ENCODE peak calls at places on chromosome 19, in eight cellular contexts. G is stomach, O is fibroblast of lung, I is heart left ventricle, V is endodermal cell, K is cardiac muscle cell, L is gastrocnemius medialis, X is upper lobe of right lung. W is an unnamed sample. For H3K4me1, the result is how much of the 10 kb centered on the place peaks cover.

GRCh38 chr19:54395685-54396084 is 19.6 kb upstream of the TTYH1 start:
- DNase-seq in X (no peak), K (no peak), I (no peak), L (no peak), G (no peak), O (no peak), V (no peak), W (no peak)

GRCh38 chr19:14160017-14160703 is 23.8 kb upstream of the ASF1B start:
- DNase-seq in X (no peak), O (no peak), V (no peak), K (no peak), I (no peak), G (no peak), L (no peak), W (no peak)

GRCh38 chr19:46860125-46860845 is 512 bp upstream of the ARHGAP35 start:
- DNase-seq in I (peak), O (peak), G (peak), V (peak), X (peak), L (peak), K (peak), W (peak)

GRCh38 chr19:30381366-30381765 is 9.2 kb downstream of the ZNF536 start:
- DNase-seq in K (no peak), G (peak), X (no peak), O (no peak), V (no peak), I (no peak), L (no peak), W (no peak)

GRCh38 chr19:45117167-45117594 is 24.2 kb downstream of the PPP1R37 start:
- DNase-seq in G (no peak), L (no peak), V (peak), K (peak), X (peak), I (no peak), O (no peak), W (no peak)

GRCh38 chr19:15508035-15508710 is at the start of gene CYP4F22:
- DNase-seq in V (peak), I (no peak), X (no peak), L (no peak), G (no peak), O (no peak), K (no peak), W (no peak)

GRCh38 chr19:43311706-43312105 is 41.8 kb upstream of the CD177 start:
- DNase-seq in X (no peak), V (no peak), L (no peak), O (no peak), I (no peak), K (no peak), G (no peak), W (no peak)

GRCh38 chr19:48726573-48726972 is 7.0 kb upstream of the MAMSTR start:
- DNase-seq in O (no peak), K (no peak), V (no peak), X (no peak), I (no peak), G (no peak), L (no peak), W (peak)

GRCh38 chr19:42246143-42246868 is 3.9 kb upstream of the GSK3A start:
- DNase-seq in X (peak), V (peak), G (peak), I (peak), K (peak), L (peak), O (peak), W (peak)

GRCh38 chr19:30739394-30739793 is 367.2 kb downstream of the ZNF536 start:
- DNase-seq in K (no peak), V (no peak), I (no peak), L (peak), G (no peak), O (no peak), X (no peak), W (no peak)

GRCh38 chr19:53991224-53992113 is at the start of gene CACNG6:
- DNase-seq in V (peak), X (no peak), K (peak), O (no peak), I (no peak), L (peak), G (peak), W (no peak)

GRCh38 chr19:36997843-36998235 is 80.4 kb upstream of the ZNF420 start:
- DNase-seq in K (no peak), X (no peak), I (no peak), G (no peak), V (no peak), L (no peak), O (no peak), W (no peak)

GRCh38 chr19:48249502-48250014 is 6.2 kb downstream of the CARD8 start:
- DNase-seq in G (peak), O (no peak), I (peak), V (no peak), L (peak), K (no peak), X (peak), W (no peak)

GRCh38 chr19:34224996-34225658 is 29.2 kb upstream of the GARRE1 start:
- DNase-seq in I (no peak), O (peak), X (no peak), K (no peak), L (no peak), V (peak), G (no peak), W (no peak)

GRCh38 chr19:23804676-23805075 is 46.0 kb upstream of the ZNF681 start:
- DNase-seq in V (no peak), K (no peak), G (no peak), L (no peak), I (no peak), X (no peak), O (no peak), W (no peak)

GRCh38 chr19:57280913-57281425 is 684 bp downstream of the ZNF460 start:
- DNase-seq in K (peak), O (peak), X (no peak), G (no peak), V (no peak), I (no peak), L (no peak), W (no peak)

GRCh38 chr19:10766681-10767201 is 48.9 kb downstream of the DNM2 start:
- DNase-seq in G (peak), K (no peak), V (no peak), O (peak), L (no peak), X (no peak), I (no peak), W (peak)

GRCh38 chr19:13978306-13978705 is 26.0 kb downstream of the DCAF15 start:
- DNase-seq in O (peak), I (peak), L (peak), K (peak), G (peak), X (peak), V (peak), W (peak)

GRCh38 chr19:30214651-30215051 is 157.5 kb upstream of the ZNF536 start:
- DNase-seq in X (no peak), K (no peak), O (no peak), L (no peak), G (no peak), V (peak), I (no peak), W (no peak)

GRCh38 chr19:27759896-27760295 is 1453.1 kb downstream of the UQCRFS1 start:
- DNase-seq in K (peak), X (no peak), I (no peak), O (no peak), G (no peak), V (no peak), L (no peak), W (no peak)

GRCh38 chr19:54104998-54105715 is 2.5 kb downstream of the NDUFA3 start:
- DNase-seq in O (no peak), X (no peak), G (no peak), L (no peak), K (no peak), V (no peak), I (no peak), W (no peak)

GRCh38 chr19:53511933-53512374 is 26.0 kb upstream of the ZNF331 start:
- DNase-seq in K (peak), L (peak), X (peak), V (peak), G (peak), I (no peak), O (peak), W (peak)

GRCh38 chr19:44032001-44032610 is 6.9 kb downstream of the ZNF222 start:
- DNase-seq in K (no peak), X (no peak), I (no peak), L (no peak), G (no peak), O (peak), V (no peak), W (no peak)

GRCh38 chr19:52685811-52686210 is 47.7 kb upstream of the ZNF83 start:
- DNase-seq in I (no peak), O (no peak), X (no peak), G (no peak), V (no peak), L (no peak), K (no peak), W (no peak)

GRCh38 chr19:50728084-50728737 is 5.0 kb downstream of the CLEC11A start:
- DNase-seq in L (peak), V (peak), G (peak), X (peak), O (peak), K (peak), I (peak), W (no peak)

GRCh38 chr19:57559008-57559403 is 657 bp downstream of the ZNF550 start:
- DNase-seq in G (no peak), K (peak), O (no peak), V (peak), L (no peak), I (no peak), X (no peak), W (peak)

GRCh38 chr19:46221981-46222610 is 7.4 kb upstream of the IGFL1 start:
- DNase-seq in K (peak), L (peak), G (peak), I (no peak), V (peak), O (peak), X (peak), W (peak)

GRCh38 chr19:53183146-53183545 is 10.0 kb downstream of the ZNF665 start:
- DNase-seq in O (peak), L (no peak), V (no peak), I (no peak), K (no peak), G (no peak), X (no peak), W (no peak)

GRCh38 chr19:10516671-10517286 is 468 bp downstream of the S1PR5 start:
- DNase-seq in X (no peak), K (no peak), O (no peak), G (no peak), L (no peak), V (no peak), I (no peak), W (no peak)

GRCh38 chr19:43594710-43595604 is 977 bp downstream of the IRGQ start:
- DNase-seq in X (peak), V (peak), G (peak), K (peak), L (no peak), O (peak), I (peak), W (peak)

DNA sequence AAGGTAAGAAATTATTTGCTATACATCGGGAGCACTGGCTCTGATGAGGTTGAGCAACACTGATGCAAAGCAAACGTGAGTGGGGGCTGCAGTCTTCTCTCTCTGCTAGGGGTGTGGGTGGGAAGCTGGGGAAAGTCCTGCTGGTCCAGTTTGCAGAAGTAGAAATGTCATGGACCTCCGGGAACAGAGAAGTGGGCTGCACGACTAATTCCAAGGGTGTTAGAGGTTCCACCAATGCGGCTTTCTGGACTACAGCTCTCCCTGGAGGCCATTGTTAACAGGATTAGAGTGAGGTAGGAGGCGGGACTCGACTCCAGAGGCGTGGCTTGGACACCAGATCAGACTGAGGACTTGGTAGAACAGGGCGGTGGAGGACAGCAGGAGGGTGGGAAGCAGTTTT is 5.7 kb upstream of the FBXO27 start:
- DNase-seq in I (no peak), G (peak), K (peak), O (peak), X (peak), L (no peak), V (peak), W (peak)
- TF ChIP-seq CTCF in I (no peak), G (no peak), K (peak), O (peak), X (peak), L (no peak), V (peak), W (no peak)

DNA sequence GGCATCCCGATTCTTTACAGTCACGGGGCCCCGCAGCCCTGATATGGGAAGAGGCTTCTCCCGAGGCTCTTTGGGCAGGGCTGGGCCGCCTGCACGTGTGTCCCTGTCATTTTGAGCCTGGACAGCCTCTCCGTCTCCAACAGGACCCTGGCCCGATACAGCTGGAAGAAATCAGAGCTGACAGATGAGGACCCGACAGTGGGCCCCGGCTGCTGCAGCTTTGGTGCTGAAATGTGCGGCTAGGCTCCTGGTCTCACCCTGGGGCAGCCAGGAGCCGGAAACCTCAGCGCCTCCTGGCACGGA is 3.2 kb downstream of the PIAS4 start:
- DNase-seq in G (no peak), I (no peak), X (no peak), V (no peak), O (no peak), L (no peak), K (peak), W (no peak)
- H3K4me1 ChIP-seq in G (half or more), I (half or more), X (under half), V (under half), O (under half), L (half or more), K (under half), W (half or more)

GRCh38 chr19:12244370-12244769 is 50.3 kb downstream of the ZNF44 start:
- DNase-seq in I (no peak), O (no peak), X (no peak), V (no peak), L (no peak), G (no peak), K (no peak), W (no peak)
- TF ChIP-seq CTCF in I (peak), O (no peak), X (peak), V (peak), L (no peak), G (no peak), K (no peak), W (no peak)

DNA sequence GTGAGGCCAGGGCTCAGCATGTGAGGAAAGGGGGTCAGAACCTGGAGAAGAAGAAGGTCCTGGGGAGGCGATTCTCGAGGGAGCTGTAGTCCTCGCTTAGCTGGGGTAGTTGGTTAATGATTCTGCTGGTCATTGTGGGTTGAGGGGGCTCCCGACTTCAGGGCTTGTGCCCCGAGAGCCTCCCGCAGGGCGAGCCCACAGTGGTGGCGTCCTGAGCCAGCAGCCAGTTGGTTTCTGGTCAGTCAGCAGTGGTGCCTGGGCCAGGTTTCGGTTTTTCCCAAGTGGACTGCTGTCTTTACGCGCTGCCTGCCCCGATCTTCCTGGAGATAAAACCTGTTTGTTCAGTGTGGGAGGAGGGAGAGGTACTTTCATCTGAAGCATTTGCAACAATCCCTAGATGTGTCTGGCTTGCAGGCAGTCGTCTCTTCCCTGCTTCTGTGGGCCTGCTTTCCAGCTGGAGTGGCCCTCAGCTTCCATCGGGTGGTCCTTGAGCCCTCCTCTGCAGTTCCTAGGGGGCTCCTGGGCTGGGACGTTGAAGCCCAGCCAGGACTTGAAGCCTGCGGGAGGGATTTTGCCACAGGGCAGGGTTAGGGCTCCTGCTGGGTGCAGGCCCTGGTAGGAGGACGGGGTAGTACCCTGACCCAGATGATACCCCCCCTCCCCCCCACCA is 3.2 kb downstream of the PTBP1 start:
- DNase-seq in G (peak), K (peak), V (peak), L (no peak), I (no peak), O (no peak), X (no peak), W (peak)
- H3K4me1 ChIP-seq in G (half or more), K (under half), V (under half), L (half or more), I (half or more), O (under half), X (half or more), W (under half)

DNA sequence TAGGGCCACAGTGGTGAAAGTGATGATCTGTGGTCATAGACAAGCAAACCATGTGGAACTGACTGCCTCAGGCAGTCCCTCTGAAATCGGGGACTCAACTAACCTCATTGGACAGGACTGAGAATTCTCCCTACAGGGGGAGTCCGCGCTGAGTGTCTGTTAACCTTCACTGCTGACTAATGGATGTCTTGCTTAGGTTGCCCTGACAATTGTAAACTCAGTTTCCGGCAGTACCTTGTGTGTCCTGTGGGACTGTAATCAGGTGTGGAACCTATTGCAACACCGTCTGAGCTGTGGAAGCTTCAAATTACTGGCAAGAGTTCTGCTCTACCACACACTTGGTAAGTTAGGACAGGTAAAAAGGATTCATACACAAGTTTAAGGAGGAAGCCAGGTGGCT is 21.8 kb downstream of the ZNF77 start:
- DNase-seq in G (no peak), I (no peak), V (peak), L (no peak), O (no peak), K (no peak), X (no peak), W (peak)
- TF ChIP-seq CTCF in G (no peak), I (no peak), V (peak), L (no peak), O (no peak), K (no peak), X (no peak), W (no peak)

GRCh38 chr19:17129377-17129776 is 53.8 kb downstream of the MYO9B start:
- DNase-seq in I (no peak), O (no peak), G (no peak), X (no peak), K (peak), V (no peak), L (no peak), W (no peak)
- H3K4me1 ChIP-seq in I (under half), O (under half), G (under half), X (under half), K (under half), V (under half), L (under half), W (under half)

DNA sequence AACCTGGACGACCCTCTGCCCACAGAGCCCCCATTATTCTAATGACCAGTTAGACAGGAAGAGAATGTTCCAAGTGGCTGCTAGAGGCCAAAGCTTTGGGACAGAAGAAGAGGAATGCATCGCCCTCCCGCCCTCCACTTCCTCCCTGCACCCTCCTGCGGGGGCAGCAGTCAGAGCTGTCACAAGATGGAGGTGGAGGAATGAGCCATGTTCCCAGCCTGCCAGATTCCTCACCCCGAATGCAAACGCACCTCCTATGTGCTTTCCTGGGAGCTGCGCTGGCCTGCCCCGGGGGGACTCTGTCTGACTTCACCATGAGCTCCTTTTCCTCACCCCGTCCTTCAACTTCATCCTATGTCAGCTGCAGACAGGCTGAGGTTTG is 1.7 kb downstream of the YJEFN3 start:
- DNase-seq in V (peak), L (no peak), O (no peak), X (no peak), K (no peak), I (no peak), G (no peak), W (no peak)
- TF ChIP-seq CTCF in V (no peak), L (no peak), O (no peak), X (no peak), K (no peak), I (no peak), G (no peak), W (no peak)

GRCh38 chr19:2051771-2052704 is 994 bp upstream of the MKNK2 start:
- DNase-seq in K (no peak), V (no peak), O (peak), G (peak), I (peak), X (no peak), L (peak), W (peak)
- H3K4me1 ChIP-seq in K (under half), V (under half), O (under half), G (half or more), I (half or more), X (half or more), L (half or more), W (under half)

GRCh38 chr19:4580021-4580901 is 20.8 kb upstream of the SEMA6B start:
- DNase-seq in O (no peak), V (peak), K (peak), L (no peak), I (no peak), G (no peak), X (no peak), W (no peak)
- TF ChIP-seq CTCF in O (no peak), V (peak), K (peak), L (no peak), I (peak), G (no peak), X (peak), W (no peak)